ENCODE peak calls at places on chromosomes 7 and 10, in ten cellular contexts. V is GM20000; Q is gastrocnemius medialis; I is NCI-H146; S is stimulated activated CD4-positive, alpha-beta T cell treated with anti-CD3 and anti-CD28 coated beads, Interleukin-1b, Interleukin-23, amount 100 ng/mL, for 1 hour; X is EL; L is EH; M is T-helper 9 cell; T is foreskin melanocyte; U is GM04503. R is an unnamed sample.

GRCh38 chr10:102540023-102540422 is 36.3 kb downstream of the SUFU start:
- DNase-seq in V (peak), Q (no peak), I (no peak), S (no peak), X (peak), L (peak), M (no peak), T (no peak), U (no peak), R (no peak)

GRCh38 chr10:31426425-31426824 is 107.4 kb downstream of the ZEB1 start:
- DNase-seq in V (no peak), Q (no peak), I (no peak), S (no peak), X (peak), L (peak), M (no peak), T (peak), U (peak), R (peak)

GRCh38 chr10:94006591-94007550 is 13.1 kb downstream of the PLCE1 start:
- DNase-seq in V (no peak), Q (no peak), I (no peak), S (no peak), X (peak), L (peak), M (no peak), T (no peak), U (peak), R (no peak)

GRCh38 chr7:88184848-88185304 is 35.0 kb downstream of the SRI start:
- DNase-seq in V (no peak), Q (no peak), I (no peak), S (no peak), X (peak), L (peak), M (no peak), T (no peak), U (no peak), R (no peak)

GRCh38 chr10:11913184-11913641 is 90.1 kb downstream of the PROSER2 start:
- DNase-seq in V (no peak), Q (no peak), I (no peak), S (no peak), X (no peak), L (peak), M (no peak), T (no peak), U (peak), R (no peak)

GRCh38 chr10:7622969-7623368 is 43.8 kb downstream of the ITIH5 start:
- DNase-seq in V (no peak), Q (no peak), I (peak), S (no peak), X (no peak), L (no peak), M (no peak), T (no peak), U (no peak), R (no peak)

GRCh38 chr7:2104716-2105115 is 128.0 kb downstream of the MAD1L1 start:
- DNase-seq in V (no peak), Q (no peak), I (no peak), S (no peak), X (no peak), L (no peak), M (no peak), T (no peak), U (no peak), R (no peak)

GRCh38 chr7:4249241-4249640 is 432.9 kb upstream of the FOXK1 start:
- DNase-seq in V (no peak), Q (no peak), I (no peak), S (no peak), X (no peak), L (no peak), M (no peak), T (no peak), U (no peak), R (no peak)

GRCh38 chr10:119522747-119523426 is 19.6 kb downstream of the RGS10 start:
- DNase-seq in V (no peak), Q (no peak), I (no peak), S (no peak), X (no peak), L (no peak), M (no peak), T (no peak), U (no peak), R (no peak)

GRCh38 chr10:46550076-46550790 is 6.2 kb downstream of the GPRIN2 start:
- DNase-seq in V (no peak), Q (peak), I (no peak), S (no peak), X (no peak), L (no peak), M (no peak), T (no peak), U (no peak), R (no peak)

GRCh38 chr10:110860576-110861241 is 11.0 kb upstream of the PDCD4 start:
- DNase-seq in V (no peak), Q (no peak), I (no peak), S (no peak), X (no peak), L (no peak), M (peak), T (no peak), U (no peak), R (no peak)

GRCh38 chr7:68720722-68721121 is 877.6 kb upstream of the AUTS2 start:
- DNase-seq in V (no peak), Q (no peak), I (no peak), S (no peak), X (no peak), L (peak), M (no peak), T (no peak), U (no peak), R (no peak)

GRCh38 chr10:132517951-132518521 is 19.6 kb upstream of the INPP5A start:
- DNase-seq in V (no peak), Q (no peak), I (no peak), S (no peak), X (no peak), L (no peak), M (no peak), T (no peak), U (no peak), R (no peak)

GRCh38 chr10:71296086-71296485 is 23.0 kb upstream of the SLC29A3 start:
- DNase-seq in V (no peak), Q (no peak), I (no peak), S (no peak), X (no peak), L (no peak), M (no peak), T (no peak), U (no peak), R (no peak)

GRCh38 chr7:157596026-157596425 is 259.2 kb downstream of the DNAJB6 start:
- DNase-seq in V (no peak), Q (no peak), I (no peak), S (no peak), X (no peak), L (no peak), M (no peak), T (no peak), U (no peak), R (no peak)

GRCh38 chr7:129423700-129424410 is 10.4 kb upstream of the STRIP2 start:
- DNase-seq in V (no peak), Q (no peak), I (no peak), S (no peak), X (peak), L (peak), M (no peak), T (no peak), U (no peak), R (no peak)

GRCh38 chr7:121697731-121698396 is 175.1 kb upstream of the PTPRZ1 start:
- DNase-seq in V (no peak), Q (no peak), I (no peak), S (no peak), X (no peak), L (no peak), M (no peak), T (peak), U (no peak), R (no peak)

GRCh38 chr7:1705856-1706255 is 35.8 kb downstream of the ELFN1 start:
- DNase-seq in V (no peak), Q (no peak), I (no peak), S (no peak), X (no peak), L (no peak), M (no peak), T (no peak), U (no peak), R (no peak)

GRCh38 chr7:107592361-107593024 is 12.4 kb downstream of the BCAP29 start:
- DNase-seq in V (no peak), Q (no peak), I (no peak), S (no peak), X (peak), L (peak), M (no peak), T (no peak), U (peak), R (no peak)

GRCh38 chr7:87375647-87376435 is 30.4 kb downstream of the CROT start:
- DNase-seq in V (no peak), Q (no peak), I (no peak), S (no peak), X (no peak), L (no peak), M (no peak), T (no peak), U (no peak), R (no peak)

GRCh38 chr7:29853775-29854174 is 47.5 kb downstream of the WIPF3 start:
- DNase-seq in V (no peak), Q (no peak), I (peak), S (no peak), X (no peak), L (no peak), M (no peak), T (no peak), U (no peak), R (no peak)

GRCh38 chr10:62747195-62747594 is 57.3 kb upstream of the ADO start:
- DNase-seq in V (no peak), Q (no peak), I (no peak), S (no peak), X (peak), L (peak), M (no peak), T (no peak), U (no peak), R (no peak)

GRCh38 chr10:12350167-12350872 is 973 bp downstream of the CAMK1D start:
- DNase-seq in V (peak), Q (no peak), I (peak), S (no peak), X (peak), L (peak), M (peak), T (peak), U (peak), R (no peak)

GRCh38 chr7:20190588-20190987 is 26.6 kb downstream of the MACC1 start:
- DNase-seq in V (no peak), Q (no peak), I (peak), S (no peak), X (no peak), L (no peak), M (no peak), T (peak), U (no peak), R (no peak)

GRCh38 chr10:78455873-78456272 is 422.2 kb downstream of the RPS24 start:
- DNase-seq in V (no peak), Q (no peak), I (peak), S (no peak), X (no peak), L (no peak), M (no peak), T (no peak), U (no peak), R (no peak)

GRCh38 chr7:42227523-42227922 is 9.5 kb downstream of the GLI3 start:
- DNase-seq in V (peak), Q (no peak), I (no peak), S (no peak), X (no peak), L (no peak), M (no peak), T (no peak), U (no peak), R (no peak)

GRCh38 chr10:100346351-100346764 is 675 bp upstream of the SCD start:
- DNase-seq in V (peak), Q (peak), I (peak), S (peak), X (peak), L (peak), M (peak), T (peak), U (no peak), R (no peak)

GRCh38 chr10:59903871-59904270 is 2.5 kb downstream of the CCDC6 start:
- DNase-seq in V (no peak), Q (no peak), I (no peak), S (no peak), X (no peak), L (peak), M (no peak), T (no peak), U (no peak), R (no peak)

GRCh38 chr7:129091484-129092002 is 36.6 kb upstream of the TNPO3 start:
- DNase-seq in V (peak), Q (peak), I (peak), S (peak), X (peak), L (peak), M (peak), T (peak), U (no peak), R (peak)

GRCh38 chr10:12795723-12796122 is 205.8 kb downstream of the CCDC3 start:
- DNase-seq in V (no peak), Q (no peak), I (no peak), S (no peak), X (no peak), L (no peak), M (no peak), T (no peak), U (no peak), R (no peak)

GRCh38 chr10:17651891-17652290 is 7.9 kb downstream of the STAM start:
- DNase-seq in V (no peak), Q (no peak), I (no peak), S (no peak), X (no peak), L (peak), M (no peak), T (no peak), U (no peak), R (no peak)

GRCh38 chr7:101598422-101598957 is 30.6 kb downstream of the MYL10 start:
- DNase-seq in V (no peak), Q (no peak), I (no peak), S (no peak), X (no peak), L (no peak), M (no peak), T (no peak), U (no peak), R (no peak)

GRCh38 chr7:2851499-2851898 is 7.4 kb upstream of the GNA12 start:
- DNase-seq in V (peak), Q (no peak), I (no peak), S (no peak), X (no peak), L (no peak), M (no peak), T (no peak), U (no peak), R (no peak)

GRCh38 chr7:74231232-74231590 is 21.4 kb downstream of the LAT2 start:
- DNase-seq in V (peak), Q (no peak), I (no peak), S (no peak), X (no peak), L (no peak), M (no peak), T (no peak), U (no peak), R (no peak)

R was measured in glomerular endothelial cell.